ENCODE peak calls at places on chromosomes 3 and 15, in four cellular contexts. Z is RWPE1, Q is PC-9, B is brain pericyte. T is an unnamed sample.

GRCh38 chr15:100733088-100733487 is 130.7 kb downstream of the ASB7 start:
- DNase-seq in Z (no peak), Q (peak), B (no peak), T (peak)

GRCh38 chr3:195104340-195104739 is 166.6 kb downstream of the XXYLT1 start:
- DNase-seq in Z (no peak), Q (no peak), B (no peak), T (no peak)

GRCh38 chr15:96123630-96124187 is 206.8 kb upstream of the NR2F2 start:
- DNase-seq in Z (no peak), Q (no peak), B (no peak), T (no peak)

GRCh38 chr15:85397926-85398325 is 17.5 kb downstream of the AKAP13 start:
- DNase-seq in Z (no peak), Q (no peak), B (no peak), T (no peak)

GRCh38 chr3:187943677-187944390 is 198.6 kb upstream of the BCL6 start:
- DNase-seq in Z (peak), Q (peak), B (peak), T (peak)

GRCh38 chr3:159082514-159082913 is 280.7 kb downstream of the MFSD1 start:
- DNase-seq in Z (no peak), Q (no peak), B (no peak), T (peak)

GRCh38 chr15:68733666-68734065 is 87.0 kb downstream of the ANP32A start:
- DNase-seq in Z (no peak), Q (no peak), B (no peak), T (no peak)

GRCh38 chr3:51353131-51353530 is 32.0 kb upstream of the MANF start:
- DNase-seq in Z (no peak), Q (no peak), B (no peak), T (no peak)

GRCh38 chr3:41162981-41163380 is 36.3 kb upstream of the CTNNB1 start:
- DNase-seq in Z (no peak), Q (no peak), B (no peak), T (no peak)

GRCh38 chr3:100882571-100882981 is 110.6 kb downstream of the ABI3BP start:
- DNase-seq in Z (peak), Q (no peak), B (no peak), T (no peak)

GRCh38 chr15:79372428-79372827 is 59.7 kb upstream of the MINAR1 start:
- DNase-seq in Z (no peak), Q (no peak), B (no peak), T (no peak)

GRCh38 chr3:15405448-15406050 is 21.8 kb downstream of the METTL6 start:
- DNase-seq in Z (peak), Q (no peak), B (no peak), T (peak)

GRCh38 chr3:2661078-2661477 is 449.1 kb downstream of the IL5RA start:
- DNase-seq in Z (no peak), Q (no peak), B (no peak), T (no peak)

GRCh38 chr3:70000028-70000410 is 486 bp downstream of the SAMMSON start:
- DNase-seq in Z (no peak), Q (no peak), B (no peak), T (no peak)

GRCh38 chr3:133259767-133260166 is 140.1 kb upstream of the BFSP2 start:
- DNase-seq in Z (peak), Q (no peak), B (no peak), T (peak)

GRCh38 chr15:63372753-63373152 is 8.9 kb downstream of the CA12 start:
- DNase-seq in Z (no peak), Q (no peak), B (no peak), T (no peak)

GRCh38 chr15:69857686-69858391 is 239.9 kb downstream of the TLE3 start:
- DNase-seq in Z (no peak), Q (no peak), B (no peak), T (no peak)

GRCh38 chr3:101643861-101644613 is 32.9 kb downstream of the ZBTB11 start:
- DNase-seq in Z (no peak), Q (peak), B (no peak), T (peak)

T was measured in mammary epithelial cell.